ENCODE peak calls at places on chromosomes 16 and 17, in eight cellular contexts. One of them, this sample, is unnamed.

GRCh38 chr17:36592316-36592710 is 634 bp downstream of the DHRS11 start:
- DNase-seq in PC-3: peak
- DNase-seq in RWPE1: peak
- DNase-seq in uterus: no peak
- DNase-seq in astrocyte of the spinal cord: no peak
- DNase-seq in K562: peak
- DNase-seq in esophagus squamous epithelium: no peak
- DNase-seq in left ventricle myocardium inferior: no peak
- DNase-seq in this sample: no peak

GRCh38 chr16:19674485-19674884 is 43.5 kb downstream of the KNOP1 start:
- DNase-seq in uterus: no peak
- DNase-seq in esophagus squamous epithelium: no peak
- DNase-seq in PC-3: no peak
- DNase-seq in left ventricle myocardium inferior: no peak
- DNase-seq in astrocyte of the spinal cord: no peak
- DNase-seq in K562: no peak
- DNase-seq in RWPE1: no peak
- DNase-seq in this sample: no peak

GRCh38 chr16:9870962-9871361 is 311.3 kb downstream of the GRIN2A start:
- DNase-seq in RWPE1: no peak
- DNase-seq in left ventricle myocardium inferior: no peak
- DNase-seq in astrocyte of the spinal cord: no peak
- DNase-seq in esophagus squamous epithelium: no peak
- DNase-seq in uterus: no peak
- DNase-seq in K562: no peak
- DNase-seq in PC-3: peak
- DNase-seq in this sample: no peak

GRCh38 chr17:18028114-18028513 is 10.9 kb downstream of the ATPAF2 start:
- DNase-seq in uterus: no peak
- DNase-seq in astrocyte of the spinal cord: no peak
- DNase-seq in RWPE1: no peak
- DNase-seq in K562: peak
- DNase-seq in PC-3: no peak
- DNase-seq in left ventricle myocardium inferior: no peak
- DNase-seq in esophagus squamous epithelium: no peak
- DNase-seq in this sample: no peak

GRCh38 chr17:79664925-79665738 is 54.3 kb upstream of the RBFOX3 start:
- DNase-seq in astrocyte of the spinal cord: no peak
- DNase-seq in esophagus squamous epithelium: no peak
- DNase-seq in left ventricle myocardium inferior: peak
- DNase-seq in RWPE1: peak
- DNase-seq in K562: no peak
- DNase-seq in PC-3: peak
- DNase-seq in uterus: peak
- DNase-seq in this sample: no peak

GRCh38 chr17:17350491-17351355 is 47.5 kb downstream of the NT5M start:
- DNase-seq in uterus: no peak
- DNase-seq in astrocyte of the spinal cord: peak
- DNase-seq in K562: no peak
- DNase-seq in RWPE1: peak
- DNase-seq in PC-3: peak
- DNase-seq in left ventricle myocardium inferior: no peak
- DNase-seq in esophagus squamous epithelium: no peak
- DNase-seq in this sample: no peak

GRCh38 chr17:16463341-16464000 is 28.5 kb downstream of the LRRC75A start:
- DNase-seq in uterus: no peak
- DNase-seq in K562: no peak
- DNase-seq in esophagus squamous epithelium: no peak
- DNase-seq in left ventricle myocardium inferior: peak
- DNase-seq in astrocyte of the spinal cord: no peak
- DNase-seq in PC-3: peak
- DNase-seq in RWPE1: peak
- DNase-seq in this sample: no peak

GRCh38 chr16:88963583-88963982 is 13.4 kb downstream of the CBFA2T3 start:
- DNase-seq in PC-3: peak
- DNase-seq in RWPE1: peak
- DNase-seq in left ventricle myocardium inferior: no peak
- DNase-seq in uterus: no peak
- DNase-seq in astrocyte of the spinal cord: no peak
- DNase-seq in K562: no peak
- DNase-seq in esophagus squamous epithelium: no peak
- DNase-seq in this sample: no peak

GRCh38 chr16:67184453-67185002 is 765 bp upstream of the MATCAP1 start:
- DNase-seq in K562: no peak
- DNase-seq in PC-3: no peak
- DNase-seq in RWPE1: no peak
- DNase-seq in left ventricle myocardium inferior: no peak
- DNase-seq in esophagus squamous epithelium: no peak
- DNase-seq in uterus: no peak
- DNase-seq in astrocyte of the spinal cord: no peak
- DNase-seq in this sample: no peak

GRCh38 chr16:70512456-70512855 is 10.9 kb downstream of the COG4 start:
- DNase-seq in astrocyte of the spinal cord: no peak
- DNase-seq in esophagus squamous epithelium: no peak
- DNase-seq in RWPE1: peak
- DNase-seq in PC-3: peak
- DNase-seq in uterus: no peak
- DNase-seq in K562: no peak
- DNase-seq in left ventricle myocardium inferior: no peak
- DNase-seq in this sample: no peak

GRCh38 chr16:56121156-56121500 is 70.2 kb upstream of the GNAO1 start:
- DNase-seq in astrocyte of the spinal cord: no peak
- DNase-seq in left ventricle myocardium inferior: no peak
- DNase-seq in esophagus squamous epithelium: no peak
- DNase-seq in PC-3: no peak
- DNase-seq in uterus: no peak
- DNase-seq in RWPE1: no peak
- DNase-seq in K562: no peak
- DNase-seq in this sample: no peak

GRCh38 chr17:76540381-76541300 is 797 bp downstream of the PRCD start:
- DNase-seq in PC-3: peak
- DNase-seq in esophagus squamous epithelium: no peak
- DNase-seq in left ventricle myocardium inferior: peak
- DNase-seq in RWPE1: peak
- DNase-seq in K562: peak
- DNase-seq in uterus: peak
- DNase-seq in astrocyte of the spinal cord: peak
- DNase-seq in this sample: no peak

GRCh38 chr16:85119333-85120005 is 7.2 kb upstream of the CIBAR2 start:
- DNase-seq in left ventricle myocardium inferior: no peak
- DNase-seq in esophagus squamous epithelium: no peak
- DNase-seq in astrocyte of the spinal cord: no peak
- DNase-seq in K562: no peak
- DNase-seq in uterus: no peak
- DNase-seq in RWPE1: no peak
- DNase-seq in PC-3: no peak
- DNase-seq in this sample: no peak

GRCh38 chr16:48864055-48864454 is 254.1 kb upstream of the N4BP1 start:
- DNase-seq in astrocyte of the spinal cord: no peak
- DNase-seq in left ventricle myocardium inferior: no peak
- DNase-seq in K562: no peak
- DNase-seq in RWPE1: no peak
- DNase-seq in esophagus squamous epithelium: no peak
- DNase-seq in PC-3: no peak
- DNase-seq in uterus: no peak
- DNase-seq in this sample: no peak

GRCh38 chr17:8338806-8339205 is 834 bp upstream of the ODF4 start:
- DNase-seq in RWPE1: no peak
- DNase-seq in esophagus squamous epithelium: no peak
- DNase-seq in K562: no peak
- DNase-seq in PC-3: no peak
- DNase-seq in uterus: no peak
- DNase-seq in left ventricle myocardium inferior: no peak
- DNase-seq in astrocyte of the spinal cord: no peak
- DNase-seq in this sample: no peak

DNA sequence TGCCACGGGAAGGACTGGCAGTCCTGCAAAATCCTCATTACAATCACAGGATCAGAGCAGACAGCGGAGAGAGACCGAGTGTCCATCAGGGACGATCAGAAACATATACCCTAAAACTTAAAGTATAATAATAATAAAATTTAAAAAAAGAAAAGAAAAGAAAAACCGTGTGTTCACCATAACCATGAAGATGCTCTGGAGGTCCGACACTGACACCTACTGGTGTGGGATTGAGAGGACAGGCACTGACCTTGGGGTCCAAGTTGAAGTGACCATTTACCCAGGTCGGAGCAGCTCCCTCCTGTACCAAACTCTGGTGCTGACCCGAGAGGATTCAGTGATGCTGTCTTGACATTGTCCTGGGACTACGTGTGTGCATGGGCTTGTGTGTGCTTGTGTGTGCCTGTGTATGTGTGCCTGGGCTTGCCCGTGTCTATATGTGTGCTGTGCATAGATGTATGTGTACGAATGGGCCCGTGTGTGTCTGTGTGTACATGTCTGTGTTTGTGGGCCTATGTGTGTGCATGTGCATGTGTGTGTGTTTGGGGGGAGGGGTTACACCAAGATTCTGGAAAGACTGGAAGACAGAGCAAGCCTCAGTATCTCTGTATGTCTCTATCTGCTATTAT is 10.0 kb upstream of the CD300LD start:
- DNase-seq in K562: peak
- DNase-seq in uterus: no peak
- DNase-seq in PC-3: peak
- DNase-seq in astrocyte of the spinal cord: peak
- DNase-seq in RWPE1: peak
- DNase-seq in left ventricle myocardium inferior: no peak
- DNase-seq in esophagus squamous epithelium: no peak
- DNase-seq in this sample: peak
- TF ChIP-seq CTCF in K562: peak
- TF ChIP-seq CTCF in uterus: no peak
- TF ChIP-seq CTCF in PC-3: peak
- TF ChIP-seq CTCF in astrocyte of the spinal cord: peak
- TF ChIP-seq CTCF in RWPE1: peak
- TF ChIP-seq CTCF in left ventricle myocardium inferior: peak
- TF ChIP-seq CTCF in esophagus squamous epithelium: peak
- TF ChIP-seq CTCF in this sample: peak

GRCh38 chr16:83109736-83110135 is 483.0 kb downstream of the CDH13 start:
- DNase-seq in RWPE1: no peak
- DNase-seq in left ventricle myocardium inferior: no peak
- DNase-seq in esophagus squamous epithelium: no peak
- DNase-seq in astrocyte of the spinal cord: no peak
- DNase-seq in uterus: no peak
- DNase-seq in K562: no peak
- DNase-seq in PC-3: no peak
- DNase-seq in this sample: no peak
- TF ChIP-seq CTCF in RWPE1: no peak
- TF ChIP-seq CTCF in left ventricle myocardium inferior: no peak
- TF ChIP-seq CTCF in esophagus squamous epithelium: no peak
- TF ChIP-seq CTCF in astrocyte of the spinal cord: no peak
- TF ChIP-seq CTCF in uterus: no peak
- TF ChIP-seq CTCF in K562: no peak
- TF ChIP-seq CTCF in PC-3: no peak
- TF ChIP-seq CTCF in this sample: no peak

GRCh38 chr17:46822388-46822921 is 4.0 kb upstream of the WNT3 start:
- DNase-seq in PC-3: peak
- DNase-seq in left ventricle myocardium inferior: no peak
- DNase-seq in esophagus squamous epithelium: no peak
- DNase-seq in uterus: no peak
- DNase-seq in K562: peak
- DNase-seq in astrocyte of the spinal cord: no peak
- DNase-seq in RWPE1: no peak
- DNase-seq in this sample: no peak
- TF ChIP-seq CTCF in PC-3: peak
- TF ChIP-seq CTCF in left ventricle myocardium inferior: peak
- TF ChIP-seq CTCF in esophagus squamous epithelium: peak
- TF ChIP-seq CTCF in uterus: no peak
- TF ChIP-seq CTCF in K562: peak
- TF ChIP-seq CTCF in astrocyte of the spinal cord: peak
- TF ChIP-seq CTCF in RWPE1: peak
- TF ChIP-seq CTCF in this sample: peak

GRCh38 chr16:65062736-65063583 is 58.9 kb downstream of the CDH11 start:
- DNase-seq in esophagus squamous epithelium: no peak
- DNase-seq in RWPE1: no peak
- DNase-seq in left ventricle myocardium inferior: no peak
- DNase-seq in astrocyte of the spinal cord: no peak
- DNase-seq in PC-3: no peak
- DNase-seq in K562: no peak
- DNase-seq in uterus: no peak
- DNase-seq in this sample: no peak
- TF ChIP-seq CTCF in esophagus squamous epithelium: no peak
- TF ChIP-seq CTCF in RWPE1: no peak
- TF ChIP-seq CTCF in left ventricle myocardium inferior: no peak
- TF ChIP-seq CTCF in astrocyte of the spinal cord: no peak
- TF ChIP-seq CTCF in PC-3: no peak
- TF ChIP-seq CTCF in K562: no peak
- TF ChIP-seq CTCF in uterus: no peak
- TF ChIP-seq CTCF in this sample: no peak

DNA sequence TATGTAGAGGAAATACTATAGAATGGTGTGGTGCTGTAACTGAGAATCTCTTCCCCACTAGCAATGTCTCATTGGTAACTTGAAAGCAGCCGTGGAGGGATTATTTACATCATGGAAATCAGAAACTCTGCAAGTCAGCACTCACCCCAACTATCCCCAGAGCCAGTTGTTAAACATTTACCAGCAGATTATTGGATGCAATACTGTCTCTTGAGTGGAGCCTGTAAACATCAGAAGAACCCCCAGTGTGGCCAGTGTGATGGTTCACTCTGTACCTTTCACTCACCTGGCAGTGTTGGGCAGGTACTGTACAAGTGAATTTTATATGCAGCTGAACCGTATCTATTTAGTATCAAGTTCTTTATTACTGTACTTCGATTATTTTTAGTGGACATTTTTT is 299.8 kb upstream of the SALL1 start:
- DNase-seq in K562: no peak
- DNase-seq in left ventricle myocardium inferior: no peak
- DNase-seq in PC-3: no peak
- DNase-seq in esophagus squamous epithelium: no peak
- DNase-seq in RWPE1: no peak
- DNase-seq in uterus: no peak
- DNase-seq in astrocyte of the spinal cord: no peak
- DNase-seq in this sample: no peak
- TF ChIP-seq CTCF in K562: no peak
- TF ChIP-seq CTCF in left ventricle myocardium inferior: no peak
- TF ChIP-seq CTCF in PC-3: no peak
- TF ChIP-seq CTCF in esophagus squamous epithelium: no peak
- TF ChIP-seq CTCF in RWPE1: no peak
- TF ChIP-seq CTCF in uterus: no peak
- TF ChIP-seq CTCF in astrocyte of the spinal cord: no peak
- TF ChIP-seq CTCF in this sample: no peak

This sample was measured in CD4-positive, alpha-beta T cell.